ENCODE peak calls at places on chromosomes 6 and 20, in nine cellular contexts. P is HFFc6; K is fibroblast of lung; T is left lung; F is progenitor cell of endocrine pancreas; Y is NB4; W is CD8-positive, alpha-beta T cell; O is RWPE1; H is CD4-positive, alpha-beta T cell. J is an unnamed sample.

GRCh38 chr6:85432554-85432953 is 17.3 kb upstream of the NT5E start:
- DNase-seq in P (no peak), K (no peak), T (no peak), F (no peak), Y (no peak), W (no peak), O (no peak), H (no peak), J (no peak)

GRCh38 chr20:22681591-22682248 is 97.3 kb upstream of the FOXA2 start:
- DNase-seq in P (no peak), K (no peak), T (no peak), F (no peak), Y (peak), W (no peak), O (no peak), H (no peak), J (no peak)

GRCh38 chr6:63760199-63760598 is 124.6 kb downstream of the PHF3 start:
- DNase-seq in P (no peak), K (no peak), T (no peak), F (no peak), Y (no peak), W (no peak), O (no peak), H (no peak), J (no peak)

GRCh38 chr6:41079080-41079479 is 6.3 kb downstream of the NFYA start:
- DNase-seq in P (no peak), K (no peak), T (no peak), F (no peak), Y (no peak), W (no peak), O (no peak), H (no peak), J (no peak)

GRCh38 chr6:37381579-37381978 is 27.8 kb downstream of the RNF8 start:
- DNase-seq in P (peak), K (peak), T (peak), F (peak), Y (peak), W (no peak), O (peak), H (no peak), J (peak)

GRCh38 chr20:50251383-50251748 is 60.7 kb downstream of the CEBPB start:
- DNase-seq in P (no peak), K (no peak), T (no peak), F (no peak), Y (no peak), W (no peak), O (no peak), H (no peak), J (no peak)

GRCh38 chr20:3229798-3230197 is 9.2 kb downstream of the SLC4A11 start:
- DNase-seq in P (no peak), K (no peak), T (no peak), F (no peak), Y (no peak), W (no peak), O (no peak), H (no peak), J (no peak)

GRCh38 chr6:4567141-4567540 is 209.1 kb upstream of the CDYL start:
- DNase-seq in P (peak), K (peak), T (no peak), F (no peak), Y (no peak), W (no peak), O (peak), H (no peak), J (no peak)

GRCh38 chr6:81894788-81895221 is 142.3 kb upstream of the TENT5A start:
- DNase-seq in P (peak), K (no peak), T (no peak), F (no peak), Y (no peak), W (no peak), O (no peak), H (no peak), J (no peak)

GRCh38 chr20:53949319-53949839 is 121.0 kb downstream of the BCAS1 start:
- DNase-seq in P (peak), K (peak), T (peak), F (no peak), Y (peak), W (peak), O (peak), H (peak), J (no peak)

GRCh38 chr6:42727084-42727601 is 4.7 kb upstream of the PRPH2 start:
- DNase-seq in P (peak), K (peak), T (peak), F (no peak), Y (no peak), W (no peak), O (no peak), H (no peak), J (no peak)

GRCh38 chr20:22607695-22608094 is 23.3 kb upstream of the FOXA2 start:
- DNase-seq in P (no peak), K (no peak), T (no peak), F (no peak), Y (no peak), W (no peak), O (no peak), H (no peak), J (no peak)

GRCh38 chr6:33981421-33981820 is 164.5 kb downstream of the GRM4 start:
- DNase-seq in P (no peak), K (no peak), T (peak), F (no peak), Y (no peak), W (no peak), O (no peak), H (no peak), J (no peak)

GRCh38 chr6:52571099-52571755 is 5.6 kb downstream of the TRAM2 start:
- DNase-seq in P (no peak), K (no peak), T (no peak), F (no peak), Y (no peak), W (no peak), O (no peak), H (no peak), J (no peak)

GRCh38 chr6:44056392-44057237 is 70.6 kb downstream of the MRPL14 start:
- DNase-seq in P (peak), K (peak), T (no peak), F (no peak), Y (no peak), W (no peak), O (no peak), H (no peak), J (no peak)

GRCh38 chr20:44414346-44414714 is 58.8 kb downstream of the HNF4A start:
- DNase-seq in P (no peak), K (no peak), T (no peak), F (no peak), Y (no peak), W (no peak), O (no peak), H (no peak), J (no peak)

GRCh38 chr6:81929828-81930227 is 177.3 kb upstream of the TENT5A start:
- DNase-seq in P (no peak), K (peak), T (peak), F (no peak), Y (no peak), W (no peak), O (no peak), H (no peak), J (no peak)

GRCh38 chr20:50111120-50111828 is 1.7 kb downstream of the UBE2V1 start:
- DNase-seq in P (peak), K (no peak), T (no peak), F (no peak), Y (no peak), W (no peak), O (peak), H (no peak), J (no peak)

GRCh38 chr6:169904051-169904922 is 152.9 kb downstream of the ERMARD start:
- DNase-seq in P (no peak), K (no peak), T (no peak), F (no peak), Y (no peak), W (no peak), O (no peak), H (no peak), J (no peak)

GRCh38 chr6:7108196-7108963 is 619 bp downstream of the RREB1 start:
- DNase-seq in P (peak), K (peak), T (peak), F (peak), Y (peak), W (peak), O (peak), H (peak), J (no peak)

GRCh38 chr6:134245041-134245440 is 72.9 kb downstream of the SGK1 start:
- DNase-seq in P (no peak), K (peak), T (no peak), F (no peak), Y (no peak), W (no peak), O (no peak), H (no peak), J (no peak)

GRCh38 chr6:155399062-155399746 is 56.4 kb downstream of the NOX3 start:
- DNase-seq in P (no peak), K (no peak), T (no peak), F (no peak), Y (peak), W (no peak), O (no peak), H (no peak), J (no peak)

GRCh38 chr6:23655502-23655901 is 470.5 kb upstream of the NRSN1 start:
- DNase-seq in P (no peak), K (no peak), T (no peak), F (no peak), Y (no peak), W (no peak), O (no peak), H (no peak), J (no peak)

GRCh38 chr20:59644371-59644939 is 40.1 kb downstream of the PHACTR3 start:
- DNase-seq in P (no peak), K (no peak), T (no peak), F (no peak), Y (no peak), W (no peak), O (no peak), H (no peak), J (no peak)

GRCh38 chr6:148779142-148779562 is 32.3 kb downstream of the UST start:
- DNase-seq in P (no peak), K (peak), T (no peak), F (no peak), Y (peak), W (no peak), O (no peak), H (no peak), J (no peak)

GRCh38 chr6:84150680-84151079 is 76.8 kb downstream of the CEP162 start:
- DNase-seq in P (peak), K (peak), T (no peak), F (no peak), Y (peak), W (no peak), O (peak), H (no peak), J (no peak)

GRCh38 chr6:129536271-129536670 is 173.7 kb downstream of the ARHGAP18 start:
- DNase-seq in P (no peak), K (no peak), T (no peak), F (no peak), Y (no peak), W (no peak), O (no peak), H (no peak), J (no peak)

GRCh38 chr6:164308339-164308738 is 893.8 kb downstream of the QKI start:
- DNase-seq in P (no peak), K (no peak), T (no peak), F (no peak), Y (no peak), W (no peak), O (no peak), H (no peak), J (no peak)

GRCh38 chr20:13995841-13996240 is 525 bp downstream of the MACROD2 start:
- DNase-seq in P (no peak), K (no peak), T (peak), F (peak), Y (no peak), W (no peak), O (peak), H (no peak), J (no peak)

GRCh38 chr6:56263586-56264295 is 16.4 kb upstream of the COL21A1 start:
- DNase-seq in P (no peak), K (peak), T (no peak), F (no peak), Y (no peak), W (no peak), O (no peak), H (no peak), J (no peak)

GRCh38 chr6:87714093-87714809 is 12.2 kb upstream of the AKIRIN2 start:
- DNase-seq in P (peak), K (peak), T (no peak), F (no peak), Y (peak), W (no peak), O (peak), H (no peak), J (no peak)

GRCh38 chr20:54624701-54625472 is 149.5 kb downstream of the DOK5 start:
- DNase-seq in P (no peak), K (peak), T (no peak), F (no peak), Y (no peak), W (no peak), O (no peak), H (no peak), J (no peak)

GRCh38 chr6:57267586-57268293 is 45.6 kb upstream of the RAB23 start:
- DNase-seq in P (peak), K (peak), T (no peak), F (peak), Y (peak), W (peak), O (peak), H (peak), J (no peak)

GRCh38 chr6:153442096-153442495 is 311.0 kb upstream of the RGS17 start:
- DNase-seq in P (no peak), K (no peak), T (no peak), F (no peak), Y (no peak), W (no peak), O (no peak), H (no peak), J (no peak)

GRCh38 chr6:16755544-16755943 is 5.7 kb downstream of the ATXN1 start:
- DNase-seq in P (no peak), K (no peak), T (no peak), F (no peak), Y (no peak), W (no peak), O (no peak), H (no peak), J (no peak)

GRCh38 chr20:51255417-51255816 is 232.5 kb upstream of the KCNG1 start:
- DNase-seq in P (no peak), K (no peak), T (no peak), F (no peak), Y (no peak), W (no peak), O (no peak), H (no peak), J (no peak)

GRCh38 chr6:122696853-122697252 is 82.7 kb upstream of the FABP7 start:
- DNase-seq in P (no peak), K (no peak), T (no peak), F (no peak), Y (no peak), W (no peak), O (peak), H (no peak), J (no peak)

GRCh38 chr6:112163295-112164257 is 76.2 kb downstream of the FAM229B start:
- DNase-seq in P (peak), K (peak), T (peak), F (peak), Y (peak), W (peak), O (peak), H (peak), J (peak)

DNA sequence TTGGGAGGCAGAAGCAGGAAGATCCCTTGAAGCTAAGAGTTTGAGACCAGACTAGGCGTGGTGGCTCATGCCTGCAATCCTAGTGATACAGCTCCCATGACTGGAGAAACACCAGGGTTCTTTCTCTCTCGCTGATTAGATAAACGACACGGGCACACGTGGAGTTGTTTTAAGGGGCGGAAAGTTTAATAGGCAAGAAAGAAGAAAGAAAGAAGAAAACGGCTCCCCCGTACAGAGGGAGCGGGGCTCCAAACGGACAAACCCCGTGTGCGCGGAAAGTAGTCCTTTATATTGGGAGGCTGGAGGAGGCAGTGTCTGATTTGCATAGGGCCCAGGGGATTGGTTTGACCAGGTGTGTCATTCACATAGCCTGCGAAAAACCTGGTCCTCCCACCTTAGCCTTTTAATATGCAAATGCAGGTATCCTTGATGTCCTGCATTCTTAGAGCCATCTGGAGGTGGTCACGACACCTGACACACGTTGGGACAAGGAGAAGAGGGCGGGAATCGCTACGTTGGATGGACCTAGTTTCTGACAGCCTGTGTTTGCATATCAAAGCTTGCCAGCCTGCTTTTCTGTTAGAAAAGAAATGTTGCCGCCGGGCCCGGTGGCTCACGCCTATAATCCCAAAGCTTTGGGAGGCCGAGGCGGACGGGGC is 12.0 kb upstream of the CLPSL2 start:
- DNase-seq in P (no peak), K (no peak), T (no peak), F (no peak), Y (no peak), W (no peak), O (no peak), H (no peak), J (no peak)
- TF ChIP-seq CTCF in P (no peak), K (no peak), T (no peak), F (no peak), Y (no peak), W (no peak), O (no peak), H (no peak), J (no peak)

DNA sequence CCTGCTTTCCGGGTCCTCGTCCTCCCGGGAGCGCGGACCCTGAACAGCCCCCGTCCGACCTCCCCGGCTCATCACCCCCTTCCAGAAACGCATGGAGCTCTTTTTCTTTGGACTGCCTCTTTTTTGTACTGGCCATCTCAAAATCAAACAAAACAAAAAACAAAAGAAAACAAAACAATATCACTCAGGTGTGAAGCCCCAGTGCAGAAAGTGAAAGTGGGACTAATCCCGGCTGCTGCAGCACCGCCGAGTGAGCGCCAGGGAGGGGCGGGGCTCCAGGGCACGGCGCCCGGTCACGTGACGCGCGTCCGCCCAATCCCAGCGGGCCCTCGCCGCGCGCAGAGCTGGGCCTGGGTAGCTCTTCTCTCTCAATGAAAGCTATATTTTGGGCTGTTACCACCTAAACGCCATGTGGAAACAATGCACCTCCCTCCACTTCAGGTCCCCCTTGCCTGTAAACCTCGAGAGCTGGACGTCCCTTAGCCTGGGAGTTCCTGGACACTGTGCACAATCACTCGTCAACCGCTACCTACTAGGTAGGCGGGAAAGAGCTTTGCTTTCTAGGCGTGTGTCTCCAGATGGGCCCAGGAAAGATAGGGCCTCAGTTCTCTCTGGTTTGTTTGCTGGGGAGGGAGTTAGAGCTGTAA is 93.7 kb upstream of the PRDM1 start:
- DNase-seq in P (peak), K (peak), T (peak), F (peak), Y (peak), W (peak), O (peak), H (peak), J (peak)
- TF ChIP-seq CTCF in P (no peak), K (no peak), T (no peak), F (no peak), Y (no peak), W (no peak), O (no peak), H (no peak), J (no peak)

GRCh38 chr6:157667211-157668033 is 155.6 kb upstream of the SNX9 start:
- DNase-seq in P (peak), K (peak), T (no peak), F (peak), Y (peak), W (peak), O (peak), H (peak), J (peak)

GRCh38 chr6:157668690-157669089 is 154.4 kb upstream of the SNX9 start:
- DNase-seq in P (no peak), K (no peak), T (peak), F (no peak), Y (no peak), W (no peak), O (no peak), H (no peak), J (no peak)

GRCh38 chr6:157670466-157671186 is 152.4 kb upstream of the SNX9 start:
- DNase-seq in P (no peak), K (peak), T (no peak), F (no peak), Y (peak), W (no peak), O (no peak), H (no peak), J (no peak)

GRCh38 chr6:157668034-157668401 is 155.0 kb upstream of the SNX9 start:
- DNase-seq in P (no peak), K (no peak), T (no peak), F (no peak), Y (no peak), W (no peak), O (no peak), H (no peak), J (no peak)

GRCh38 chr6:157669747-157670216 is 153.3 kb upstream of the SNX9 start:
- DNase-seq in P (peak), K (peak), T (peak), F (no peak), Y (peak), W (no peak), O (peak), H (no peak), J (no peak)
- TF ChIP-seq CTCF in P (peak), K (peak), T (no peak), F (peak), Y (no peak), W (no peak), O (peak), H (no peak), J (no peak)

GRCh38 chr6:105449756-105450390 is 47.0 kb upstream of the PREP start:
- DNase-seq in P (no peak), K (no peak), T (no peak), F (no peak), Y (no peak), W (no peak), O (no peak), H (no peak), J (no peak)
- TF ChIP-seq CTCF in P (no peak), K (no peak), T (no peak), F (no peak), Y (no peak), W (no peak), O (no peak), H (no peak), J (no peak)